ENCODE peak calls at places on chromosomes 7 and 10, in seven cellular contexts. Y is KG1, Z is astrocyte of the cerebellum, W is Kasumi-1, N is pulmonary artery endothelial cell, X is LoVo, S is NCI-H2107. C is an unnamed sample.

GRCh38 chr10:51861731-51862130 is 162.3 kb upstream of the CSTF2T start:
- DNase-seq in Y (no peak), Z (no peak), W (no peak), N (no peak), X (no peak), S (no peak), C (no peak)

GRCh38 chr7:116138202-116138801 is 72.0 kb upstream of the TES start:
- DNase-seq in Y (no peak), Z (peak), W (peak), N (peak), X (peak), S (no peak), C (no peak)

GRCh38 chr10:111142082-111142481 is 65.3 kb downstream of the ADRA2A start:
- DNase-seq in Y (no peak), Z (no peak), W (no peak), N (no peak), X (no peak), S (no peak), C (no peak)

GRCh38 chr7:155852426-155853301 is 40.4 kb upstream of the SHH start:
- DNase-seq in Y (no peak), Z (no peak), W (no peak), N (no peak), X (no peak), S (no peak), C (no peak)

GRCh38 chr10:93061594-93062498 is 1.2 kb downstream of the CYP26C1 start:
- DNase-seq in Y (no peak), Z (no peak), W (no peak), N (no peak), X (no peak), S (no peak), C (no peak)

GRCh38 chr7:82760092-82760491 is 316.5 kb upstream of the CACNA2D1 start:
- DNase-seq in Y (no peak), Z (no peak), W (no peak), N (no peak), X (no peak), S (no peak), C (no peak)

GRCh38 chr10:85651507-85651902 is 715.1 kb downstream of the GRID1 start:
- DNase-seq in Y (no peak), Z (no peak), W (no peak), N (no peak), X (no peak), S (no peak), C (no peak)

GRCh38 chr7:95577137-95577536 is 19.2 kb downstream of the PDK4 start:
- DNase-seq in Y (no peak), Z (no peak), W (no peak), N (no peak), X (no peak), S (no peak), C (no peak)

GRCh38 chr10:29438271-29438670 is 149.4 kb downstream of the LYZL1 start:
- DNase-seq in Y (no peak), Z (no peak), W (no peak), N (no peak), X (no peak), S (no peak), C (no peak)

GRCh38 chr7:111132833-111133232 is 41.9 kb downstream of the LRRN3 start:
- DNase-seq in Y (no peak), Z (no peak), W (no peak), N (no peak), X (peak), S (no peak), C (no peak)

GRCh38 chr7:99127636-99128035 is 16.3 kb downstream of the SMURF1 start:
- DNase-seq in Y (no peak), Z (no peak), W (no peak), N (no peak), X (no peak), S (no peak), C (no peak)

GRCh38 chr10:91127341-91128082 is 93.0 kb upstream of the PCGF5 start:
- DNase-seq in Y (no peak), Z (peak), W (peak), N (no peak), X (no peak), S (no peak), C (no peak)

GRCh38 chr7:44415047-44415446 is 75.4 kb downstream of the NUDCD3 start:
- DNase-seq in Y (no peak), Z (no peak), W (no peak), N (no peak), X (peak), S (no peak), C (no peak)

GRCh38 chr7:41889472-41889871 is 186.6 kb upstream of the INHBA start:
- DNase-seq in Y (no peak), Z (no peak), W (no peak), N (no peak), X (no peak), S (no peak), C (no peak)

GRCh38 chr10:15419279-15419874 is 48.3 kb upstream of the FAM171A1 start:
- DNase-seq in Y (peak), Z (peak), W (peak), N (peak), X (peak), S (no peak), C (peak)

GRCh38 chr7:91864070-91864469 is 16.4 kb downstream of the MTERF1 start:
- DNase-seq in Y (no peak), Z (no peak), W (no peak), N (no peak), X (no peak), S (no peak), C (no peak)

GRCh38 chr7:51118628-51119027 is 198.0 kb downstream of the COBL start:
- DNase-seq in Y (no peak), Z (no peak), W (no peak), N (no peak), X (no peak), S (no peak), C (no peak)

GRCh38 chr10:126242352-126243260 is 145.7 kb downstream of the ADAM12 start:
- DNase-seq in Y (no peak), Z (no peak), W (no peak), N (no peak), X (no peak), S (no peak), C (no peak)

GRCh38 chr10:28971255-28971654 is 293.9 kb downstream of the BAMBI start:
- DNase-seq in Y (no peak), Z (no peak), W (no peak), N (no peak), X (no peak), S (no peak), C (no peak)

GRCh38 chr7:129503725-129504124 is 1.4 kb downstream of the SMKR1 start:
- DNase-seq in Y (no peak), Z (no peak), W (no peak), N (no peak), X (no peak), S (no peak), C (no peak)

GRCh38 chr7:2196381-2197378 is 36.1 kb downstream of the MAD1L1 start:
- DNase-seq in Y (no peak), Z (no peak), W (no peak), N (no peak), X (no peak), S (no peak), C (no peak)

C was measured in retinal pigment epithelial cell.